ENCODE peak calls at places on chromosomes 4 and X, in six cellular contexts. G is mammary epithelial cell, O is neural progenitor cell, D is A549, I is endothelial cell of umbilical vein, B is fibroblast of lung. F is an unnamed sample. For H3K4me1, the result is how much of the 10 kb centered on the place peaks cover.

GRCh38 chrX:38347136-38347535 is 5.3 kb upstream of the OTC start:
- DNase-seq in G (peak), O (no peak), D (peak), I (peak), B (peak), F (peak)

GRCh38 chr4:139986621-139987510 is 167.1 kb downstream of the MAML3 start:
- DNase-seq in G (no peak), O (no peak), D (no peak), I (no peak), B (peak), F (no peak)

GRCh38 chr4:122921971-122922876 is at the start of gene NUDT6:
- DNase-seq in G (peak), O (peak), D (peak), I (peak), B (peak), F (peak)

GRCh38 chr4:5973486-5974220 is 44.6 kb downstream of the C4orf50 start:
- DNase-seq in G (no peak), O (no peak), D (no peak), I (no peak), B (no peak), F (no peak)

GRCh38 chr4:73127839-73128448 is 58.4 kb upstream of the COX18 start:
- DNase-seq in G (no peak), O (peak), D (peak), I (peak), B (peak), F (peak)

GRCh38 chrX:8244301-8244700 is 73.2 kb upstream of the VCX2 start:
- DNase-seq in G (peak), O (no peak), D (no peak), I (no peak), B (peak), F (no peak)

GRCh38 chr4:55291227-55291629 is 54.8 kb upstream of the SRD5A3 start:
- DNase-seq in G (no peak), O (no peak), D (no peak), I (no peak), B (peak), F (no peak)

GRCh38 chr4:8176547-8177399 is 18.2 kb upstream of the ABLIM2 start:
- DNase-seq in G (peak), O (peak), D (peak), I (peak), B (peak), F (peak)

GRCh38 chr4:53592686-53593641 is 1.7 kb upstream of the LNX1 start:
- DNase-seq in G (peak), O (peak), D (peak), I (peak), B (peak), F (no peak)

GRCh38 chr4:155392486-155393184 is 15.9 kb upstream of the MAP9 start:
- DNase-seq in G (peak), O (no peak), D (peak), I (no peak), B (peak), F (peak)

GRCh38 chr4:94636004-94636403 is 121.8 kb upstream of the BMPR1B start:
- DNase-seq in G (no peak), O (no peak), D (no peak), I (no peak), B (peak), F (peak)

GRCh38 chrX:46251755-46252154 is 293.5 kb downstream of the ZNF674 start:
- DNase-seq in G (peak), O (no peak), D (peak), I (no peak), B (peak), F (peak)

GRCh38 chr4:84499065-84499982 is at the start of gene NKX6-1:
- DNase-seq in G (peak), O (peak), D (peak), I (peak), B (peak), F (peak)

GRCh38 chr4:10442976-10443375 is 14.2 kb downstream of the ZNF518B start:
- DNase-seq in G (peak), O (no peak), D (no peak), I (no peak), B (peak), F (peak)

GRCh38 chr4:53089940-53090729 is 228.0 kb downstream of the RASL11B start:
- DNase-seq in G (no peak), O (no peak), D (no peak), I (no peak), B (no peak), F (no peak)

GRCh38 chrX:129523076-129524055 is at the start of gene SMARCA1:
- DNase-seq in G (no peak), O (peak), D (peak), I (peak), B (peak), F (peak)

DNA sequence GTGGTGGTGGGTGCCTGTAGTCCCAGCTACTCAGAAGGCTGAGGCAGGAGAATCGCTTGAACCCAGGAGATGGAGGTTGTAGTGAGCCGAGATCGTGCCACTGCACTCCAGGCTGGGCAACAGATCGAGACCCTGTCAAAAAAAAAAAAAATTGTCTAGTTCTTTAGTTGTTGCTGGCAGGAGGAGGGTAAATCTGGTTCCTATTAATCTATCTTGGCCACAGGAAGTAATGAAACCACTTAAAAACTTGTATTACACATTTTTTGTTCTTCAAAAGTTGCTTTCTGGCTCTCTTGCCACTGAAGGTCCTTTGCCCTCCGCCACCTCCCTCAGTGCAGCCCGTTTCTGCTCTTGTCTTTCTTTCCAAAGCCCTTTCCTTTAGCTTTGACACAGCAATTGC is 102.9 kb upstream of the ARSJ start:
- DNase-seq in G (no peak), O (no peak), D (no peak), I (no peak), B (peak), F (no peak)
- H3K4me2 ChIP-seq in G (no peak), O (no peak), D (no peak), I (no peak), B (no peak), F (no peak)

DNA sequence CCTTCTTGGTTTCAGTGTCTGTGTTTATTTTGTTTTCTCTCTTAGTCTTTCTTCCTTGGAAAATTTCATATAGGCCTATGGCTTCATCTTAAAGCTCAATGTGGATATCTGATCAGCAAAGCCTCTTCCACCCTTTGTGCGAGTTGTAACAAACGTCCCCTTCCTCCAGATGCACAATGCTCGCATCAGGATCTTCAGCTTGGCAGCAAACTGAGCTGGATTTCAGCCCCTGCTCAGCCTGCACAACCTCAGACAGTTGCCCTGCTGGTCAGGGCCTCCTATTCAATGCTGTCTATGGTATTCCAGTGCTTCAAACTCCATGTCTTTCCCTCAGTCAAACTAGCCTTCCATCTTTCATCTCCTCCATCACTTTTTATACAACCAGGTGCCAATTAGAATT is 309.4 kb downstream of the ARHGAP24 start:
- DNase-seq in G (no peak), O (peak), D (no peak), I (peak), B (no peak), F (no peak)
- H3K4me1 ChIP-seq in G (under half), O (under half), D (under half), I (half or more), B (under half), F (half or more)

GRCh38 chrX:1212532-1212931 is at the start of gene CRLF2:
- DNase-seq in G (peak), O (no peak), D (peak), I (no peak), B (no peak), F (peak)

GRCh38 chrX:1210844-1211243 is 1.6 kb downstream of the CRLF2 start:
- DNase-seq in G (no peak), O (no peak), D (no peak), I (no peak), B (no peak), F (no peak)

GRCh38 chrX:1202251-1202650 is 10.2 kb downstream of the CRLF2 start:
- DNase-seq in G (no peak), O (no peak), D (no peak), I (no peak), B (no peak), F (no peak)

GRCh38 chrX:1205681-1206611 is 6.5 kb downstream of the CRLF2 start:
- DNase-seq in G (peak), O (peak), D (peak), I (peak), B (peak), F (peak)

DNA sequence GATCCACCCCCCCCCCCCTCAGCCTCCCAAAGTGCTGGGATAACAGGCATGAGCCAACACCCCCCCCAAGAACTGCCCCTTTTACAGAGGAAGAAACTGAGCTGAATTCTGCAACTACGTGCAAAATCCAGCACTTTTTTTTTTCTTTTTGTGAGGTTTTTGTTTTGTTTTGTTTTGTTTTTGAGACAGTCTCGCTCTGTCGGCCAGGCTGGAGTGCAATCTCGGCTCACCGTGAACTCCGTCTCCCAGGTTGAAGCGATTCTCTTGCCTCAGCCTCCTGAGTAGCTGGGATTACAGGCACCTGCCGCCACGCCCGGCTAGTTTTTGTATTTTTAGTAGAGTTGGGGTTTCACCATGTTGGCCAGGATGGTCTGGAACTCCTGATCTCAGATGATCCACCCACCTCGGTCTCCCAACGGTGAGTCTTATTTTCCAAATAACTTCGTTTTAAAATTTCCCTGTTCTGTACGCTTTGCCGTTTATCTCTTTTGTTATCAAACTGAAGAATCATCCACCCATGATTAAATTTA is 4.9 kb downstream of the CRLF2 start:
- DNase-seq in G (no peak), O (no peak), D (no peak), I (no peak), B (no peak), F (no peak)
- H3K4me2 ChIP-seq in G (no peak), O (no peak), D (peak), I (no peak), B (no peak), F (peak)

GRCh38 chr4:25863347-25863784 is 578 bp upstream of the SEL1L3 start:
- DNase-seq in G (no peak), O (peak), D (peak), I (no peak), B (no peak), F (peak)
- H3K4me1 ChIP-seq in G (under half), O (under half), D (under half), I (under half), B (under half), F (under half)

GRCh38 chr4:1592179-1593037 is 91.7 kb downstream of the FAM53A start:
- DNase-seq in G (no peak), O (no peak), D (no peak), I (no peak), B (no peak), F (no peak)
- H3K4me2 ChIP-seq in G (no peak), O (no peak), D (no peak), I (no peak), B (no peak), F (no peak)

DNA sequence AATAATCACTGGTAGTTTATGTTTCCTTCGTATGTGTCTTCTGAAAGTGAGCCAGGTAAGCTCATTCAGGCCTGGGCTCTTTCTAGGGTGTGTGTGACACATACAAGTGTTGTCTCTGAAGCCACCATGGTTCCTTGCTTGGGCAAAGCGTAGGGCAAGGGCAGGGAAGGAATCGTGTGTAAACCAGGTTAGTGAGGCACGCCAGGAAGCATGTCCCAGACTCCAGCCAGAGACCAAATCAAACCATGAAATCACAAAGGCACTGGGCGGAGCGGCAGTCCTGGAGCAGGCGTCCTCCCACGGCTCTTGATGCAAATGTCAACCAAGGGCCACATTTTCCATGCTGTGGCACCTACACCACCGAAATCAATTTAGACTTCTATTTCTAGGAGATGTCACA is 67.0 kb downstream of the NYX start:
- DNase-seq in G (no peak), O (no peak), D (no peak), I (no peak), B (no peak), F (no peak)
- H3K4me1 ChIP-seq in G (under half), O (under half), D (under half), I (under half), B (under half), F (under half)

DNA sequence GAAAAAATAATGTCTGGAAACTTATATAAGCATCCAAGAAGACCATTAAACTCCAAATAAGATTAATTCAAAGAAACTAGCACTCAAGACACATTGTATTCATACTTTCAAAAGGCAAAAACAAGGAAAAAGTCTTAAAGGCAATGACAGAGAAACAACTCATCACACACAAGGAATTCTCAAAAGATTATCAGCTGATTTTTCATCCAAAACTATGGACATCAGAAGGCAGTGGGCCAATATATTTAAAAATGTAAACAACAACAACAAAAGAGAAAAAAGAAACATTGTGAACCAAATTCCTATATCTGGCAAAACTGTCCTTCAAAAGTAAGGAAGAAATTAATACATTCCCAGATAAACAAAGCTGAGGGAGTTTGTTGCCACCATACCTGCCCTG is 711.4 kb upstream of the GALNTL6 start:
- DNase-seq in G (no peak), O (no peak), D (no peak), I (no peak), B (no peak), F (no peak)
- H3K4me2 ChIP-seq in G (no peak), O (no peak), D (no peak), I (no peak), B (no peak), F (no peak)

DNA sequence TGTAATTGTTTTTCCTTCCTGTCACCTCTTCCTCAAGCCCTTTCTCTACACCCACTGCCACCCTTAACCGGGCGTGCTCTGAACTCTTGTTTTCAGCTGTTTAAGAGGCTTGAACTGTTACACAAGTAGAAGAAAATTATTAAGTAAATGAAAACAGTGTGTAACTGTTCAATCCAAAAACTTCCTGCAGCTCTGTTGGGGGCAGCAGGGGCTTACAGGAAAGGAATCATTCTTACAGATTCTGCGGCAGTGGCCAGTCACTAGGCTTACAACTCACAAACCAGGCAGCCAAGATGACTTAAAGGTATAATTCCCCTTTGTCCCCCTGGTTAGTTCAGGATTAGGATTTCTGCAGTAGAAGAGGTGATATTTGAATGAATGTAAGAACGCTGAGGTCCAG is 70.2 kb upstream of the ETNPPL start:
- DNase-seq in G (no peak), O (peak), D (peak), I (no peak), B (no peak), F (no peak)
- H3K4me1 ChIP-seq in G (under half), O (under half), D (under half), I (under half), B (under half), F (under half)

DNA sequence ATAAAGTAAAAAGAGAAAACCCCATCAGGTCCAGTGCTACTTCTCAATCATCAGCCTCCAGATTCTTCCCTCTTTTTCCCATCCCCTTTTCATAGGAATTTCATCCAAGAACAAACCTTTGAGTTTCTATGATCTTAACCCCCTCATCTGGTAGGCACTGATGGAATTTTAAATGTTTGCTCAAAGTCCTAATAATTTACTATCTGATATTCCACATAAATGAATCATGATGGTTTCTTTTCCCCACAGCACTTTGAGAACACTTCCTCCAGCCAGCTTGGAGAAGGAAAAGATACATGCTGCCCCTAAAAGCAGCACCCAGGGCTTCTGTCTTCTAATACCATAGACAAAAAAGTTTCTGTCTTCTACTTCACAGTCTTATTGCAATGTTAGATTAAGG is 19.4 kb upstream of the KLHL8 start:
- DNase-seq in G (no peak), O (no peak), D (peak), I (no peak), B (peak), F (peak)
- H3K4me2 ChIP-seq in G (no peak), O (no peak), D (peak), I (no peak), B (peak), F (peak)

GRCh38 chr4:184460495-184461285 is 13.7 kb downstream of the IRF2 start:
- DNase-seq in G (no peak), O (no peak), D (no peak), I (no peak), B (no peak), F (no peak)
- H3K4me1 ChIP-seq in G (under half), O (under half), D (under half), I (under half), B (under half), F (under half)